ENCODE peak calls at places on chromosomes 16 and 17, in six cellular contexts. B is HepG2, I is endothelial cell of umbilical vein, U is A549, T is GM12878, O is K562. Q is an unnamed sample.

GRCh38 chr16:54288592-54289241 is 2.1 kb upstream of the IRX3 start:
- DNase-seq in B (no peak), I (no peak), U (no peak), T (no peak), O (no peak), Q (no peak)

GRCh38 chr16:81694494-81695285 is 84.4 kb upstream of the PLCG2 start:
- DNase-seq in B (no peak), I (peak), U (no peak), T (no peak), O (no peak), Q (no peak)

GRCh38 chr17:67390646-67391480 is 13.8 kb downstream of the PITPNC1 start:
- DNase-seq in B (peak), I (peak), U (peak), T (peak), O (no peak), Q (peak)

GRCh38 chr16:75250809-75251279 is 580 bp downstream of the BCAR1 start:
- DNase-seq in B (peak), I (no peak), U (peak), T (no peak), O (peak), Q (peak)

GRCh38 chr16:86461037-86461436 is 49.3 kb upstream of the FOXF1 start:
- DNase-seq in B (no peak), I (no peak), U (no peak), T (no peak), O (no peak), Q (no peak)

GRCh38 chr17:60862482-60862881 is 184.8 kb downstream of the BCAS3 start:
- DNase-seq in B (no peak), I (no peak), U (no peak), T (no peak), O (no peak), Q (no peak)

GRCh38 chr16:66692341-66692740 is 4.2 kb downstream of the CMTM4 start:
- DNase-seq in B (no peak), I (no peak), U (no peak), T (no peak), O (no peak), Q (no peak)

GRCh38 chr17:81422776-81423697 is 27.8 kb downstream of the BAHCC1 start:
- DNase-seq in B (peak), I (peak), U (peak), T (no peak), O (no peak), Q (peak)

GRCh38 chr16:56708821-56709685 is 20.9 kb upstream of the NUP93 start:
- DNase-seq in B (no peak), I (no peak), U (no peak), T (no peak), O (no peak), Q (no peak)

GRCh38 chr16:5004311-5004710 is 29.4 kb downstream of the NAGPA start:
- DNase-seq in B (no peak), I (no peak), U (no peak), T (no peak), O (no peak), Q (no peak)

GRCh38 chr16:2009302-2009711 is 314 bp downstream of the ZNF598 start:
- DNase-seq in B (no peak), I (peak), U (no peak), T (no peak), O (peak), Q (peak)

GRCh38 chr16:47018223-47018891 is 44.9 kb upstream of the DNAJA2 start:
- DNase-seq in B (peak), I (peak), U (peak), T (peak), O (peak), Q (peak)

GRCh38 chr17:48123776-48124388 is 16.3 kb downstream of the SNX11 start:
- DNase-seq in B (no peak), I (no peak), U (no peak), T (no peak), O (no peak), Q (no peak)

DNA sequence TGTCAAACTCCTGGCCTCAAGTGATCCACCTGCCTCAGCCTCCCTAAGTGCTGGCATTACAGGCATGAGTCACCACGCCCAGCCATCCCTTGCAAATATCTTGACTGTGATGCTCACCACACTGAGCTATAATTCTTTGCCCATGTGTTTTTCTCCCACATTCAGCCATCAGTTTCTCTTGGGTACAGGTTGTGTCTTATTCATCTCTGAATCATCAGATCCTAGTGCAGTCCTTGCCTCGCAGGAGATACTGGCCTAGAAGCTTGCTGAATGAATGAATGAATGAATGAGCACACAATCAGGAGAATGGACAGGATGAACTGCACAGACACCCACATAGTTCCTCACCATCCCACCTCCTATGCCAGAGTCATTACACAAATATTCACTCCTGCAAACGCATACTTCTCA is 24.4 kb upstream of the ETV4 start:
- DNase-seq in B (no peak), I (no peak), U (no peak), T (no peak), O (no peak), Q (no peak)
- TF ChIP-seq MYC in B (no peak), I (no peak), U (no peak), T (no peak), O (no peak), Q (no peak)

DNA sequence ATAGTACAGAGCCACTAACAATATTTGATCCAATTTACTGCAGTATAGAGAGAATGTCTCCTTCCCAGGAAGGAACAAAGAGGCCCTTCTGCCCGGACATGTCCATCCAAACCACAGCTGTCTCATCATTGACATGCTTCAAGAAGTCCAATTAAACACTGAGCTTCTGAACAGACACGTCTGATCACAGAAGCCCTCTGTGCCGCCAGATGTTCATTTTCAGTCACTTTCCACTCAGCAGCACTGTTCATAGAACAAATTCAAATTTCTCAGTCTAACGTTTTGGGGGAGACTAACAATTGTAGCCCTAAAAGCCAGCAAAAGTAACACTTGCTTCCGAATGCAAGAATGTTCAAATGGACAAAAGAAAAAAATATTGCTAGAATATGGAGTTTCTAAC is 15.3 kb downstream of the ZC3H7A start:
- DNase-seq in B (no peak), I (peak), U (no peak), T (peak), O (no peak), Q (no peak)
- TF ChIP-seq MYC in B (no peak), I (no peak), U (no peak), T (no peak), O (no peak), Q (no peak)

GRCh38 chr17:45096141-45096540 is 35.0 kb downstream of the NMT1 start:
- DNase-seq in B (peak), I (peak), U (peak), T (no peak), O (no peak), Q (peak)
- TF ChIP-seq MYC in B (no peak), I (no peak), U (no peak), T (no peak), O (no peak), Q (no peak)

GRCh38 chr17:9969301-9969935 is 64.3 kb upstream of the RCVRN start:
- DNase-seq in B (no peak), I (no peak), U (no peak), T (no peak), O (no peak), Q (no peak)
- TF ChIP-seq MYC in B (no peak), I (no peak), U (no peak), T (no peak), O (no peak), Q (no peak)

DNA sequence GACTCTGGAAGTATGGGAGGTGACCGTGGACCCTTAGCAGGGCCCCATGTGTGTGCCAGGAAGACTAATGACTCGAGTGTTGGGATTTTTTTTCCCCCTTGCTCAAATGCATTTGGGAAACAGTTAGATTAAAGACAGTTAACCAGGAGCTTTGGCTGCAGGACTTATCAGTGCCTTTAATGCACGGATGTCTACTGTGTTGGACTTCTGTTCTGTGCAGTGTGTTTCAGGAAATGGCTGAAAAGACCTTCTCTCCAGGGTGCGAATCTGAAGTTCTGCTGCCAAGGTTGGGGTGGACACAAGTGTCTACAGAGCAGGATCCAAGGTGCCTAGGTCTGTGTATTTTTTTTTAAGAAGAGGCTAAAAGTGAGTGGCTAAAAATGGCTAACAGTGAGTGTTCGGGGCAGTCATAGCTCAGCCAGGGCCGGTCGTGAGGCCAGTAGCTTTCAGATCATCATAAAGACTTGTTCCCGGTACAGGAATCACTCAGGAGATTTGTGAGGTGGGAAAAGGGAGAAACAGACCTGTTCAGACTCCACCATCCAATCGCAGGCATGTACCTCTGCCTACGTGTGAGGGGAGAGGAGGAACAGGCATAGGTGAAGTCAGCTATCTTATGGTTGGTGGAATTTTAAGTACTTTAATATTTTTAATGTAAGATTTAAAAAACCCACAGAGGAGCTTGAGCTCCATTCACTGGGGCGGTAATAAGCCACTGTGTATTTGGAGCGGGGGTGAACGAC is 82.4 kb upstream of the CIBAR2 start:
- DNase-seq in B (no peak), I (peak), U (no peak), T (no peak), O (no peak), Q (no peak)
- TF ChIP-seq MYC in B (no peak), I (no peak), U (no peak), T (no peak), O (no peak), Q (no peak)

GRCh38 chr16:10616395-10616743 is 36.0 kb upstream of the EMP2 start:
- DNase-seq in B (no peak), I (no peak), U (no peak), T (no peak), O (no peak), Q (peak)

GRCh38 chr16:10611825-10612342 is 31.5 kb upstream of the EMP2 start:
- DNase-seq in B (no peak), I (no peak), U (no peak), T (no peak), O (peak), Q (no peak)

GRCh38 chr16:10612649-10613179 is 32.3 kb upstream of the EMP2 start:
- DNase-seq in B (no peak), I (no peak), U (no peak), T (no peak), O (no peak), Q (no peak)

GRCh38 chr16:10614685-10615084 is 34.3 kb upstream of the EMP2 start:
- DNase-seq in B (no peak), I (no peak), U (no peak), T (no peak), O (no peak), Q (no peak)

GRCh38 chr16:10613771-10614485 is 33.5 kb upstream of the EMP2 start:
- DNase-seq in B (no peak), I (no peak), U (no peak), T (no peak), O (no peak), Q (peak)
- TF ChIP-seq MYC in B (no peak), I (no peak), U (no peak), T (no peak), O (no peak), Q (no peak)

GRCh38 chr17:42182927-42183734 is 2.1 kb downstream of the HCRT start:
- DNase-seq in B (peak), I (peak), U (peak), T (no peak), O (peak), Q (no peak)
- TF ChIP-seq MYC in B (no peak), I (no peak), U (no peak), T (no peak), O (no peak), Q (no peak)